ENCODE peak calls at places on chromosomes 5 and 9, in four cellular contexts. One of them, this sample, is unnamed.

GRCh38 chr5:123701511-123702200 is 189.7 kb downstream of the CSNK1G3 start:
- DNase-seq in cardiac fibroblast: no peak
- DNase-seq in hepatocyte: no peak
- DNase-seq in A549: no peak
- DNase-seq in this sample: no peak

GRCh38 chr5:33588654-33589372 is 148.0 kb downstream of the TARS1 start:
- DNase-seq in cardiac fibroblast: peak
- DNase-seq in hepatocyte: peak
- DNase-seq in A549: peak
- DNase-seq in this sample: no peak

GRCh38 chr5:35851282-35851681 is 5.4 kb upstream of the IL7R start:
- DNase-seq in cardiac fibroblast: peak
- DNase-seq in hepatocyte: no peak
- DNase-seq in A549: no peak
- DNase-seq in this sample: no peak

GRCh38 chr5:31573494-31573893 is 41.4 kb downstream of the C5orf22 start:
- DNase-seq in cardiac fibroblast: no peak
- DNase-seq in hepatocyte: no peak
- DNase-seq in A549: no peak
- DNase-seq in this sample: no peak

GRCh38 chr5:127833999-127834953 is 131.1 kb downstream of the CCDC192 start:
- DNase-seq in cardiac fibroblast: peak
- DNase-seq in hepatocyte: no peak
- DNase-seq in A549: peak
- DNase-seq in this sample: peak

GRCh38 chr5:73030995-73031394 is 75.2 kb downstream of the FCHO2 start:
- DNase-seq in cardiac fibroblast: peak
- DNase-seq in hepatocyte: peak
- DNase-seq in A549: peak
- DNase-seq in this sample: peak

GRCh38 chr9:113620377-113621161 is 157.0 kb downstream of the RGS3 start:
- DNase-seq in cardiac fibroblast: peak
- DNase-seq in hepatocyte: peak
- DNase-seq in A549: peak
- DNase-seq in this sample: no peak

GRCh38 chr9:116549061-116549664 is 137.9 kb upstream of the TRIM32 start:
- DNase-seq in cardiac fibroblast: peak
- DNase-seq in hepatocyte: peak
- DNase-seq in A549: peak
- DNase-seq in this sample: no peak

GRCh38 chr9:69176446-69177135 is 2.5 kb downstream of the TJP2 start:
- DNase-seq in cardiac fibroblast: no peak
- DNase-seq in hepatocyte: no peak
- DNase-seq in A549: no peak
- DNase-seq in this sample: peak

GRCh38 chr9:72048850-72049249 is 11.6 kb downstream of the C9orf57 start:
- DNase-seq in cardiac fibroblast: peak
- DNase-seq in hepatocyte: no peak
- DNase-seq in A549: no peak
- DNase-seq in this sample: no peak

GRCh38 chr5:167816354-167816753 is 475.1 kb upstream of the WWC1 start:
- DNase-seq in cardiac fibroblast: peak
- DNase-seq in hepatocyte: no peak
- DNase-seq in A549: no peak
- DNase-seq in this sample: no peak

GRCh38 chr9:84754896-84755295 is 85.4 kb downstream of the NTRK2 start:
- DNase-seq in cardiac fibroblast: no peak
- DNase-seq in hepatocyte: no peak
- DNase-seq in A549: no peak
- DNase-seq in this sample: no peak

GRCh38 chr5:151063136-151063544 is 17.7 kb downstream of the TNIP1 start:
- DNase-seq in cardiac fibroblast: peak
- DNase-seq in hepatocyte: no peak
- DNase-seq in A549: peak
- DNase-seq in this sample: no peak

GRCh38 chr5:134423376-134423775 is 11.7 kb upstream of the CDKN2AIPNL start:
- DNase-seq in cardiac fibroblast: no peak
- DNase-seq in hepatocyte: no peak
- DNase-seq in A549: no peak
- DNase-seq in this sample: no peak

GRCh38 chr5:72658767-72659540 is 151.7 kb upstream of the ZNF366 start:
- DNase-seq in cardiac fibroblast: no peak
- DNase-seq in hepatocyte: no peak
- DNase-seq in A549: no peak
- DNase-seq in this sample: no peak

GRCh38 chr5:128905225-128906110 is 59.8 kb upstream of the SLC27A6 start:
- DNase-seq in cardiac fibroblast: peak
- DNase-seq in hepatocyte: peak
- DNase-seq in A549: peak
- DNase-seq in this sample: peak

GRCh38 chr9:84057662-84058061 is 77.1 kb downstream of the RMI1 start:
- DNase-seq in cardiac fibroblast: no peak
- DNase-seq in hepatocyte: no peak
- DNase-seq in A549: no peak
- DNase-seq in this sample: no peak

GRCh38 chr5:81045389-81045807 is 85.2 kb downstream of the RASGRF2 start:
- DNase-seq in cardiac fibroblast: no peak
- DNase-seq in hepatocyte: no peak
- DNase-seq in A549: no peak
- DNase-seq in this sample: no peak

GRCh38 chr9:135468866-135469521 is 10.6 kb upstream of the PPP1R26 start:
- DNase-seq in cardiac fibroblast: peak
- DNase-seq in hepatocyte: no peak
- DNase-seq in A549: no peak
- DNase-seq in this sample: no peak

GRCh38 chr5:55456216-55456895 is 78.4 kb downstream of the PLPP1 start:
- DNase-seq in cardiac fibroblast: no peak
- DNase-seq in hepatocyte: no peak
- DNase-seq in A549: no peak
- DNase-seq in this sample: no peak

GRCh38 chr5:152547202-152547601 is 142.1 kb upstream of the NMUR2 start:
- DNase-seq in cardiac fibroblast: no peak
- DNase-seq in hepatocyte: no peak
- DNase-seq in A549: no peak
- DNase-seq in this sample: no peak

DNA sequence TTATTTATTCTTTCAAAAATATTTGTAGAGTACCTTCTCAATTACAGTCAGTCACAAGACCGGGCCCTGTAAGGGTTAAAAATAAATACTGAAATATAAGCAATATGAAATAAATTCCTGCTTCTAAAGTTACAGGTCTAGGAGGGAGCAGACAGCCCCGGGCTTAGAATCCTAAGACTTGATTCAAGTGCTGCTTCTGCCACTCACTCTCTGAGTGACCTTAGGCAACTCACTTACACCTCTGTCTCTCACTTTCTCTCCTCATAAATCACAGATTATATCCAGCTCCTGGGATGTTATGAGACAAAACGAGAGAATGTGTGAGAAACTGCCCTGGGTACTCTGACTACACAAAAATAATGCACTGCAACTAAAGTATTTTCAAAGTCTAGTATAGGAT is 101.9 kb downstream of the PDE4D start:
- DNase-seq in cardiac fibroblast: no peak
- DNase-seq in hepatocyte: no peak
- DNase-seq in A549: peak
- DNase-seq in this sample: no peak
- H3K4me3 ChIP-seq in cardiac fibroblast: no peak
- H3K4me3 ChIP-seq in hepatocyte: no peak
- H3K4me3 ChIP-seq in A549: peak
- H3K4me3 ChIP-seq in this sample: no peak

GRCh38 chr5:82522912-82523311 is 244.8 kb upstream of the RPS23 start:
- DNase-seq in cardiac fibroblast: no peak
- DNase-seq in hepatocyte: no peak
- DNase-seq in A549: no peak
- DNase-seq in this sample: no peak
- H3K4me3 ChIP-seq in cardiac fibroblast: no peak
- H3K4me3 ChIP-seq in hepatocyte: no peak
- H3K4me3 ChIP-seq in A549: no peak
- H3K4me3 ChIP-seq in this sample: no peak

GRCh38 chr9:124188331-124189110 is 69.2 kb upstream of the NEK6 start:
- DNase-seq in cardiac fibroblast: no peak
- DNase-seq in hepatocyte: no peak
- DNase-seq in A549: no peak
- DNase-seq in this sample: no peak
- H3K4me3 ChIP-seq in cardiac fibroblast: no peak
- H3K4me3 ChIP-seq in hepatocyte: no peak
- H3K4me3 ChIP-seq in A549: no peak
- H3K4me3 ChIP-seq in this sample: no peak

GRCh38 chr9:77647267-77647658 is 859 bp downstream of the GNA14 start:
- DNase-seq in cardiac fibroblast: no peak
- DNase-seq in hepatocyte: no peak
- DNase-seq in A549: no peak
- DNase-seq in this sample: no peak
- H3K4me3 ChIP-seq in cardiac fibroblast: peak
- H3K4me3 ChIP-seq in hepatocyte: peak
- H3K4me3 ChIP-seq in A549: no peak
- H3K4me3 ChIP-seq in this sample: no peak

DNA sequence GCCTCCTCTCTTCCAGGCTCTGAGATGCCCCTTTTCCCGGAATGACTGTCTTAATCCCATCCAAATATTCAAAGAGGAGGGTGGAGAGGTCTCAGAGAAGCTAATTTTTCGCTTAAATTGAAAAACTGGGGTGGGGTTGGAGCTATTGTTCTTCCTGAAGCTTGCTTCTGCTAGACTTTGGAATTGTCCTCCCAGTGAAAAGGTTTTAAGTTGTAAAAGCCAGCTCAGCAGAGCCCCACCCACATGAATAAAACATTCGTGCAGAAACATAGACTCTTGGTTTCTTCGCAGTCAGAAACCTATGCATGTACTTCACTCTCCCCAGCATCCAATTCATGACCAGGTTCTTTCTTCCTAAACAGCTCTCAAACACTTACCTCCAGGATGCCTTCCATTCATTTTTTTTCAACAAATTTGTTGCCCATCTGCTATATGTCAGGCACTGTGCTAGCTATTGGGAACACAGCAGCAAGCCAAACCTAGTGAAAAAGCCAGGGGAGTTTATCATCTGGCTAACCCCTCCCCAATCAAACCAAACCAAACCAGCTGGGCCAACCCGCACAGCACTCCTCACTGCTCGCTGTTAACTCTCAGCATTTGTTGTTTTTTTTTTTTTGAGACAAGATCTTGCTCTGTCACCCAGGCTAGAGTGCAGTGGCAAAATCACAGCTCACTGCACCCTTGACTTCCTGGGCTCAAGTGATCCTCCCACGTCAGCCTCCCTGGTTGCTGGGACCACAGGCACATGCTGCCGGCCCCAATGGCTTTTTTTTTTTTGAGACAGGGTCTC is 37.9 kb upstream of the OCLN start:
- DNase-seq in cardiac fibroblast: no peak
- DNase-seq in hepatocyte: peak
- DNase-seq in A549: no peak
- DNase-seq in this sample: peak
- H3K4me3 ChIP-seq in cardiac fibroblast: no peak
- H3K4me3 ChIP-seq in hepatocyte: no peak
- H3K4me3 ChIP-seq in A549: peak
- H3K4me3 ChIP-seq in this sample: peak

DNA sequence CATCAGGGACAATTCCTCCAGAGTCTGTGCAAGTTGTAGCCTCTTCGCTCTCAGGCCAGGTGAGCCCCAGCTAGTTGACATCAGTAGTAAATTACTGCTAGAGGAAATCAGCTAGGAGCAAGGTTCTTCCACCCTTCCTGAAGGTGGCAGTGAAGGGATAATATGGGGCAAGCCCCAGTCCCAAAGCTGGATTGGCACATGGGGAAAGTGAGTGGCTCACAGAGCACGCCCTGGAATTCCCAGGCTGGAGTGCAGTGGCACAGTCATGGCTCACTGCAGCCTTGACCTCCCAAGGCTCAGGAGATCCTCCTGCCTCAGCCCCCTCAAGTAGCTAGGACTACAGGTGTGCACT is 82.1 kb downstream of the CYFIP2 start:
- DNase-seq in cardiac fibroblast: no peak
- DNase-seq in hepatocyte: no peak
- DNase-seq in A549: peak
- DNase-seq in this sample: no peak
- H3K4me3 ChIP-seq in cardiac fibroblast: no peak
- H3K4me3 ChIP-seq in hepatocyte: no peak
- H3K4me3 ChIP-seq in A549: no peak
- H3K4me3 ChIP-seq in this sample: no peak

GRCh38 chr5:77972545-77973252 is 196.6 kb upstream of the TBCA start:
- DNase-seq in cardiac fibroblast: no peak
- DNase-seq in hepatocyte: peak
- DNase-seq in A549: no peak
- DNase-seq in this sample: peak
- H3K4me3 ChIP-seq in cardiac fibroblast: peak
- H3K4me3 ChIP-seq in hepatocyte: peak
- H3K4me3 ChIP-seq in A549: no peak
- H3K4me3 ChIP-seq in this sample: no peak

GRCh38 chr9:16773617-16774016 is 96.9 kb downstream of the BNC2 start:
- DNase-seq in cardiac fibroblast: no peak
- DNase-seq in hepatocyte: no peak
- DNase-seq in A549: no peak
- DNase-seq in this sample: no peak

GRCh38 chr9:16775330-16775729 is 95.1 kb downstream of the BNC2 start:
- DNase-seq in cardiac fibroblast: no peak
- DNase-seq in hepatocyte: no peak
- DNase-seq in A549: no peak
- DNase-seq in this sample: no peak

GRCh38 chr9:16769291-16769690 is 101.2 kb downstream of the BNC2 start:
- DNase-seq in cardiac fibroblast: no peak
- DNase-seq in hepatocyte: no peak
- DNase-seq in A549: no peak
- DNase-seq in this sample: no peak

GRCh38 chr9:16771352-16771751 is 99.1 kb downstream of the BNC2 start:
- DNase-seq in cardiac fibroblast: peak
- DNase-seq in hepatocyte: no peak
- DNase-seq in A549: no peak
- DNase-seq in this sample: no peak

DNA sequence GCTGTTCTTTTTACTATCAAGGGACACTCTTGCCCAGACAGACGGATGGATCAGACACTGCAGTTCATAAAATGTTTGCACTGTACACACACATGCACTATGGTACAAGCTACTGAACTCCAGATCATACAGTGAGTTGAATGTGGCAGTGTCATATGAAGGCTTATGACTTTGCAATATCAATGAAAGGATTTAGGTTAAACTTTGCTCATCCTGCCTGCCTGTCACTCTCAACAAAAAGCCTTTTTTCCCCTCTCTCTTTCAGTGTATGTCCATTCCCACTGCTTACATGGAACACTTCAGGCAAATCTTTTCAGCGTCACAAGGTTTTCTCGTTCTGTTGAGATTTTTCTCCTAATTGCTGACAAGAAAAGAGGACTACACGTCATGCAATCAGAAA is 97.4 kb downstream of the BNC2 start:
- DNase-seq in cardiac fibroblast: no peak
- DNase-seq in hepatocyte: no peak
- DNase-seq in A549: no peak
- DNase-seq in this sample: no peak
- H3K4me3 ChIP-seq in cardiac fibroblast: no peak
- H3K4me3 ChIP-seq in hepatocyte: no peak
- H3K4me3 ChIP-seq in A549: no peak
- H3K4me3 ChIP-seq in this sample: no peak